ENCODE peak calls at places on chromosomes 1 and 21, in six cellular contexts. J is NCI-H1105; P is NCI-H69; K is CD8-positive, alpha-beta memory T cell; Z is RCC 7860; W is H9. C is an unnamed sample.

GRCh38 chr1:7490576-7490975 is 280.5 kb upstream of the VAMP3 start:
- DNase-seq in K (no peak), Z (no peak), W (no peak), P (no peak), J (no peak), C (no peak)

GRCh38 chr1:39250460-39251240 is 46.2 kb downstream of the MACF1 start:
- DNase-seq in Z (no peak), W (no peak), J (no peak), K (no peak), P (peak), C (peak)

GRCh38 chr1:9239622-9240401 is 5.2 kb downstream of the H6PD start:
- DNase-seq in P (no peak), K (peak), W (no peak), Z (peak), J (no peak), C (peak)

GRCh38 chr1:39293375-39294070 is 89.0 kb downstream of the MACF1 start:
- DNase-seq in W (no peak), Z (no peak), K (no peak), J (no peak), P (no peak), C (no peak)

GRCh38 chr1:82944192-82944591 is 1054.7 kb downstream of the TTLL7 start:
- DNase-seq in K (no peak), P (no peak), W (no peak), Z (no peak), J (no peak), C (no peak)

GRCh38 chr1:221715321-221716169 is 26.3 kb downstream of the DUSP10 start:
- DNase-seq in J (peak), Z (no peak), W (peak), P (peak), K (no peak), C (peak)

GRCh38 chr1:91916046-91916445 is 30.1 kb upstream of the TGFBR3 start:
- DNase-seq in W (no peak), J (no peak), P (no peak), Z (no peak), K (no peak), C (no peak)

GRCh38 chr1:6373961-6374720 is 19.4 kb downstream of the ACOT7 start:
- DNase-seq in P (peak), W (no peak), J (peak), Z (no peak), K (no peak), C (no peak)

GRCh38 chr1:83583351-83584014 is 415.4 kb downstream of the TTLL7 start:
- DNase-seq in P (peak), W (peak), Z (no peak), K (no peak), J (no peak), C (no peak)

GRCh38 chr1:2496087-2496622 is 20.1 kb downstream of the PLCH2 start:
- DNase-seq in P (no peak), W (no peak), Z (no peak), K (no peak), J (no peak), C (no peak)

GRCh38 chr1:161727343-161727924 is 6.1 kb downstream of the FCRLB start:
- DNase-seq in W (no peak), K (peak), P (no peak), Z (peak), J (no peak), C (no peak)

GRCh38 chr1:230713915-230714764 is at the start of gene AGT:
- DNase-seq in Z (peak), P (no peak), W (no peak), K (no peak), J (no peak), C (no peak)

GRCh38 chr1:82836246-82836645 is 1035.5 kb downstream of the ADGRL2 start:
- DNase-seq in W (no peak), J (no peak), K (no peak), P (no peak), Z (no peak), C (no peak)

GRCh38 chr21:45460611-45461368 is 55.8 kb downstream of the COL18A1 start:
- DNase-seq in P (no peak), Z (peak), J (no peak), K (no peak), W (no peak), C (no peak)

GRCh38 chr1:151612506-151613274 is 840 bp downstream of the SNX27 start:
- DNase-seq in W (peak), P (peak), K (peak), Z (no peak), J (peak), C (peak)

GRCh38 chr1:117289316-117289715 is 77.9 kb upstream of the MAN1A2 start:
- DNase-seq in P (no peak), W (no peak), J (no peak), K (no peak), Z (no peak), C (no peak)

GRCh38 chr1:181189691-181190361 is 101.3 kb downstream of the IER5 start:
- DNase-seq in W (peak), J (peak), K (peak), Z (peak), P (peak), C (no peak)

GRCh38 chr1:117077267-117077666 is 17.1 kb downstream of the TTF2 start:
- DNase-seq in J (no peak), P (no peak), K (no peak), W (no peak), Z (peak), C (peak)

GRCh38 chr1:44283524-44284173 is 70.4 kb downstream of the DMAP1 start:
- DNase-seq in K (no peak), W (no peak), Z (no peak), J (no peak), P (peak), C (no peak)

GRCh38 chr1:179229214-179230140 is at the start of gene ABL2:
- DNase-seq in P (peak), J (peak), Z (no peak), K (peak), W (peak), C (no peak)

GRCh38 chr1:44417351-44418021 is 12.4 kb downstream of the RNF220 start:
- DNase-seq in J (peak), P (peak), Z (no peak), W (peak), K (no peak), C (peak)

GRCh38 chr1:192747942-192748341 is 60.9 kb upstream of the RGS2 start:
- DNase-seq in Z (no peak), K (no peak), P (no peak), J (no peak), W (no peak), C (no peak)

GRCh38 chr1:83845437-83846071 is 153.4 kb downstream of the TTLL7 start:
- DNase-seq in W (no peak), P (peak), Z (no peak), K (no peak), J (peak), C (no peak)

GRCh38 chr1:41431490-41432350 is 52.8 kb downstream of the EDN2 start:
- DNase-seq in J (no peak), P (peak), W (no peak), Z (no peak), K (no peak), C (no peak)

GRCh38 chr1:59020151-59020997 is 236.5 kb upstream of the JUN start:
- DNase-seq in P (peak), K (peak), J (no peak), Z (peak), W (no peak), C (peak)

GRCh38 chr1:58650141-58650540 is 49.7 kb downstream of the MYSM1 start:
- DNase-seq in J (no peak), K (no peak), P (no peak), Z (no peak), W (no peak), C (no peak)

GRCh38 chr1:37723072-37723389 is 30.7 kb downstream of the CDCA8 start:
- DNase-seq in J (no peak), K (no peak), Z (no peak), P (no peak), W (no peak), C (no peak)

GRCh38 chr1:10701145-10701544 is 95.3 kb downstream of the CASZ1 start:
- DNase-seq in K (no peak), Z (no peak), W (no peak), J (peak), P (peak), C (no peak)

GRCh38 chr1:206457408-206457807 is 12.9 kb upstream of the IKBKE start:
- DNase-seq in K (no peak), J (no peak), P (no peak), Z (no peak), W (no peak), C (peak)

GRCh38 chr1:202553560-202554038 is 156.7 kb downstream of the SYT2 start:
- DNase-seq in Z (no peak), K (no peak), P (peak), J (no peak), W (no peak), C (no peak)

C was measured in dermis microvascular lymphatic vessel endothelial cell.